ENCODE peak calls at places on chromosome 14, in seven cellular contexts. H, M, L, R, Y, E and Q are unnamed samples.

GRCh38 chr14:55104051-55104954 is 24.7 kb upstream of the LGALS3 start:
- DNase-seq in R (no peak), H (no peak), M (no peak), E (no peak), L (no peak), Y (no peak), Q (peak)

GRCh38 chr14:91113829-91114078 is at the start of gene DGLUCY:
- DNase-seq in R (no peak), H (no peak), L (no peak), Y (no peak), M (no peak), E (no peak), Q (peak)

GRCh38 chr14:75476274-75476995 is 45.8 kb upstream of the BATF start:
- DNase-seq in R (peak), E (no peak), Y (no peak), L (no peak), H (peak), M (no peak), Q (no peak)

GRCh38 chr14:70188608-70189540 is at the start of gene SLC8A3:
- DNase-seq in L (peak), R (peak), E (peak), M (no peak), H (peak), Y (peak), Q (peak)

GRCh38 chr14:59098377-59098776 is 90.1 kb upstream of the DAAM1 start:
- DNase-seq in L (peak), H (no peak), R (no peak), Y (peak), M (no peak), E (peak), Q (peak)

GRCh38 chr14:59236195-59236594 is 47.7 kb downstream of the DAAM1 start:
- DNase-seq in E (peak), H (no peak), Y (no peak), M (no peak), R (no peak), L (no peak), Q (peak)

GRCh38 chr14:71362282-71362681 is 455.0 kb downstream of the PCNX1 start:
- DNase-seq in H (no peak), E (no peak), R (no peak), L (no peak), Y (no peak), M (no peak), Q (no peak)

GRCh38 chr14:47044841-47045240 is 393.3 kb upstream of the RPL10L start:
- DNase-seq in H (peak), R (peak), Y (peak), L (peak), M (no peak), E (no peak), Q (peak)

GRCh38 chr14:103058209-103059055 is 1.1 kb upstream of the CDC42BPB start:
- DNase-seq in H (no peak), E (peak), Y (no peak), R (peak), L (peak), M (no peak), Q (no peak)

GRCh38 chr14:94124582-94125377 is 4.6 kb downstream of the IFI27L2 start:
- DNase-seq in H (no peak), M (no peak), L (no peak), Y (no peak), E (no peak), R (no peak), Q (no peak)

GRCh38 chr14:100305446-100306255 is 593 bp downstream of the SLC25A29 start:
- DNase-seq in M (no peak), R (no peak), H (no peak), L (no peak), E (no peak), Y (no peak), Q (peak)

GRCh38 chr14:24692382-24693352 is 58.7 kb upstream of the GZMB start:
- DNase-seq in M (no peak), Y (no peak), E (no peak), L (no peak), R (no peak), H (no peak), Q (no peak)

GRCh38 chr14:76908834-76909233 is 82.6 kb downstream of the LRRC74A start:
- DNase-seq in Y (no peak), M (no peak), H (no peak), L (no peak), R (peak), E (no peak), Q (no peak)

GRCh38 chr14:59347511-59347900 is 117.7 kb downstream of the GPR135 start:
- DNase-seq in Y (peak), H (no peak), R (no peak), L (no peak), E (no peak), M (no peak), Q (no peak)

GRCh38 chr14:75280831-75281690 is 2.4 kb downstream of the FOS start:
- DNase-seq in L (peak), E (peak), M (no peak), R (peak), H (no peak), Y (no peak), Q (peak)

GRCh38 chr14:89827260-89827659 is 127.3 kb downstream of the EFCAB11 start:
- DNase-seq in L (no peak), H (no peak), M (no peak), R (no peak), Y (no peak), E (no peak), Q (no peak)

GRCh38 chr14:75205586-75205985 is 29.2 kb upstream of the TMED10 start:
- DNase-seq in E (peak), H (no peak), M (no peak), L (peak), R (no peak), Y (peak), Q (peak)

GRCh38 chr14:67881225-67881624 is 61.6 kb downstream of the RAD51B start:
- DNase-seq in L (no peak), H (peak), Y (no peak), R (no peak), M (no peak), E (no peak), Q (no peak)

GRCh38 chr14:60253649-60254048 is 4.6 kb downstream of the PPM1A start:
- DNase-seq in M (no peak), Y (no peak), R (no peak), H (no peak), L (no peak), E (no peak), Q (no peak)

GRCh38 chr14:89422952-89423345 is 5.9 kb upstream of the FOXN3 start:
- DNase-seq in H (no peak), Y (no peak), R (peak), M (no peak), L (no peak), E (no peak), Q (no peak)

GRCh38 chr14:105177082-105177481 is 4.0 kb downstream of the NUDT14 start:
- DNase-seq in Y (no peak), R (no peak), L (no peak), H (no peak), M (no peak), E (no peak), Q (no peak)

GRCh38 chr14:106417224-106418049 is 891.1 kb downstream of the TMEM121 start:
- DNase-seq in R (peak), Y (no peak), H (no peak), E (peak), L (peak), M (peak), Q (peak)

GRCh38 chr14:58068306-58068705 is 83.7 kb downstream of the ARMH4 start:
- DNase-seq in Y (no peak), E (no peak), L (no peak), H (no peak), R (no peak), M (no peak), Q (no peak)

GRCh38 chr14:94921870-94922585 is 152.1 kb upstream of the GSC start:
- DNase-seq in Y (no peak), L (no peak), E (no peak), R (no peak), H (no peak), M (no peak), Q (no peak)

GRCh38 chr14:98059106-98059505 is 1212.9 kb downstream of the BCL11B start:
- DNase-seq in Y (no peak), E (no peak), H (no peak), M (no peak), R (peak), L (no peak), Q (no peak)

GRCh38 chr14:77140937-77141591 is 527 bp downstream of the ZDHHC22 start:
- DNase-seq in E (peak), M (no peak), L (peak), H (peak), R (peak), Y (no peak), Q (peak)

GRCh38 chr14:92922883-92923743 is at the start of gene CHGA:
- DNase-seq in Y (no peak), H (peak), R (peak), E (peak), M (peak), L (peak), Q (peak)

GRCh38 chr14:87081004-87081403 is 912.0 kb downstream of the GALC start:
- DNase-seq in E (no peak), L (no peak), H (no peak), Y (no peak), R (no peak), M (no peak), Q (no peak)

GRCh38 chr14:92960706-92961566 is 38.0 kb downstream of the CHGA start:
- DNase-seq in Y (peak), H (peak), R (peak), L (peak), M (no peak), E (peak), Q (peak)

GRCh38 chr14:77067632-77068514 is 30.2 kb upstream of the CIPC start:
- DNase-seq in Y (peak), L (peak), M (no peak), H (peak), R (peak), E (peak), Q (peak)

GRCh38 chr14:67911506-67911905 is 91.9 kb downstream of the RAD51B start:
- DNase-seq in R (no peak), H (no peak), M (no peak), Y (no peak), E (no peak), L (peak), Q (no peak)